ENCODE peak calls at places on chromosomes 7 and 10, in ten cellular contexts. F is lower leg skin, D is A549, M is stomach, O is H54, P is adrenal gland, J is endothelial cell of umbilical vein, S is spleen, T is IMR-90, Q is suprapubic skin. U is an unnamed sample.

GRCh38 chr10:85532821-85533220 is 833.8 kb downstream of the GRID1 start:
- DNase-seq in F (no peak), D (no peak), M (no peak), O (no peak), P (no peak), J (no peak), S (no peak), T (no peak), Q (no peak), U (no peak)

GRCh38 chr10:28054211-28054888 is 55.5 kb upstream of the ODAD2 start:
- DNase-seq in F (no peak), D (no peak), M (no peak), O (peak), P (no peak), J (peak), S (no peak), T (peak), Q (no peak), U (no peak)

GRCh38 chr7:91054374-91054773 is 209.9 kb upstream of the FZD1 start:
- DNase-seq in F (no peak), D (no peak), M (no peak), O (no peak), P (no peak), J (no peak), S (no peak), T (peak), Q (no peak), U (no peak)

GRCh38 chr7:111266613-111267012 is 175.7 kb downstream of the LRRN3 start:
- DNase-seq in F (no peak), D (peak), M (no peak), O (no peak), P (no peak), J (no peak), S (no peak), T (peak), Q (no peak), U (no peak)

GRCh38 chr10:69802424-69803161 is 887 bp downstream of the COL13A1 start:
- DNase-seq in F (no peak), D (peak), M (no peak), O (no peak), P (no peak), J (peak), S (peak), T (peak), Q (no peak), U (no peak)

GRCh38 chr10:110901954-110902819 is 16.8 kb downstream of the BBIP1 start:
- DNase-seq in F (peak), D (peak), M (no peak), O (no peak), P (no peak), J (no peak), S (no peak), T (peak), Q (no peak), U (no peak)

GRCh38 chr7:20164420-20165145 is 52.6 kb downstream of the MACC1 start:
- DNase-seq in F (no peak), D (no peak), M (no peak), O (no peak), P (no peak), J (no peak), S (no peak), T (no peak), Q (no peak), U (no peak)

GRCh38 chr7:97126483-97127171 is 9.1 kb downstream of the SDHAF3 start:
- DNase-seq in F (no peak), D (no peak), M (no peak), O (no peak), P (no peak), J (no peak), S (no peak), T (peak), Q (no peak), U (no peak)

GRCh38 chr7:14837216-14837615 is 65.3 kb downstream of the DGKB start:
- DNase-seq in F (no peak), D (no peak), M (no peak), O (no peak), P (no peak), J (no peak), S (no peak), T (no peak), Q (no peak), U (no peak)

GRCh38 chr10:114561008-114561523 is 97.0 kb downstream of the ABLIM1 start:
- DNase-seq in F (no peak), D (no peak), M (no peak), O (no peak), P (no peak), J (no peak), S (no peak), T (no peak), Q (no peak), U (no peak)

GRCh38 chr7:33043875-33044718 is 18.5 kb downstream of the NT5C3A start:
- DNase-seq in F (no peak), D (peak), M (no peak), O (no peak), P (no peak), J (no peak), S (no peak), T (no peak), Q (no peak), U (no peak)

GRCh38 chr7:98120559-98120958 is 13.9 kb downstream of the LMTK2 start:
- DNase-seq in F (no peak), D (no peak), M (no peak), O (no peak), P (no peak), J (no peak), S (no peak), T (no peak), Q (no peak), U (no peak)

GRCh38 chr7:43112941-43113621 is 634 bp downstream of the HECW1 start:
- DNase-seq in F (no peak), D (peak), M (no peak), O (no peak), P (peak), J (peak), S (no peak), T (peak), Q (no peak), U (no peak)

GRCh38 chr10:47374611-47375536 is 9.2 kb downstream of the ZNF488 start:
- DNase-seq in F (peak), D (no peak), M (peak), O (no peak), P (no peak), J (no peak), S (peak), T (peak), Q (peak), U (no peak)

GRCh38 chr10:113071446-113071845 is 121.4 kb downstream of the TCF7L2 start:
- DNase-seq in F (no peak), D (no peak), M (peak), O (peak), P (peak), J (peak), S (no peak), T (peak), Q (peak), U (peak)

GRCh38 chr10:14382022-14382421 is 51.3 kb upstream of the FRMD4A start:
- DNase-seq in F (no peak), D (no peak), M (no peak), O (no peak), P (no peak), J (peak), S (no peak), T (peak), Q (no peak), U (no peak)

GRCh38 chr10:110791541-110792073 is 80.1 kb upstream of the PDCD4 start:
- DNase-seq in F (no peak), D (no peak), M (no peak), O (no peak), P (no peak), J (no peak), S (no peak), T (no peak), Q (no peak), U (no peak)

GRCh38 chr7:36535866-36536664 is 146.4 kb downstream of the ANLN start:
- DNase-seq in F (no peak), D (no peak), M (no peak), O (peak), P (no peak), J (no peak), S (no peak), T (no peak), Q (no peak), U (no peak)

GRCh38 chr7:34758111-34758601 is 100.1 kb downstream of the NPSR1 start:
- DNase-seq in F (no peak), D (no peak), M (no peak), O (no peak), P (no peak), J (no peak), S (no peak), T (no peak), Q (no peak), U (no peak)
- TF ChIP-seq POLR2A in F (no peak), D (no peak), M (no peak), O (no peak), P (no peak), J (no peak), S (no peak), T (no peak), Q (no peak), U (no peak)

GRCh38 chr7:124328774-124329173 is 295.9 kb upstream of the TMEM229A start:
- DNase-seq in F (no peak), D (no peak), M (no peak), O (no peak), P (no peak), J (no peak), S (no peak), T (no peak), Q (no peak), U (no peak)

DNA sequence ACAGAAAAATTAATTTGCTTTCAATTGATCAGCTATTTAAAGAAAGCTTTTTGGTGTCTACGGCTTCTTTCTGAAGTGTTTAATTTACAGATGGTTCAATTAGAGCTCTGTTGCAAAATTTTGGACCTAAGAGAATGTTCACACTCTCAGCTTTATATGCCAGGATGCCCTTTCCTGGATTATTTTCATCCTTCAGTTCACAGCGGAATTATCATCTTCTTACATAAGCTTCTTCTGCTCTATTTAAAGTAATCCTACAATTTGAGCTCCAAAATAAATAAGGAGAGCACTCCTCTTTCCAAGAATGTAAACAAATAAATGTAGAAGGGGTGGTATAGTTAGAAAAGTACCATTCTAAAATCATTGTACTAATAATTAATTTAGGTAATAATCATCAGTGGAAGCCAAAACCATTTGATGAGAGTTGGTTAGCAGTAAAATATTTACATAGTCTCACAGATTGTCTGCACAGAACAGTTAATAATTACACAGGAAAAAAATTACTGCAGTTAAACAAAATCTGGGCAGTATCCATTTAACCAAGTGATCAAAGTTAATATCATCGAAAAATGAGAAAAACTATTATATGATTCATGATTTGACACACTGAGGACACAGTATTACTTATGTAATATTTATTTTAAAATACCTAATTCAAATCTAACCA is 298.0 kb upstream of the TMEM229A start:
- DNase-seq in F (no peak), D (no peak), M (no peak), O (no peak), P (no peak), J (no peak), S (no peak), T (no peak), Q (no peak), U (no peak)
- TF ChIP-seq POLR2A in F (no peak), D (no peak), M (no peak), O (no peak), P (no peak), J (no peak), S (no peak), T (no peak), Q (no peak), U (no peak)

GRCh38 chr10:124092270-124093075 is 925 bp downstream of the CHST15 start:
- DNase-seq in F (no peak), D (peak), M (peak), O (peak), P (peak), J (peak), S (peak), T (no peak), Q (no peak), U (peak)
- TF ChIP-seq POLR2A in F (no peak), D (no peak), M (no peak), O (no peak), P (no peak), J (no peak), S (no peak), T (no peak), Q (no peak), U (no peak)

GRCh38 chr10:62778125-62778524 is 26.4 kb upstream of the ADO start:
- DNase-seq in F (no peak), D (no peak), M (no peak), O (no peak), P (no peak), J (no peak), S (no peak), T (no peak), Q (no peak), U (no peak)

GRCh38 chr10:62766383-62766782 is 38.1 kb upstream of the ADO start:
- DNase-seq in F (no peak), D (no peak), M (no peak), O (no peak), P (no peak), J (no peak), S (no peak), T (no peak), Q (no peak), U (no peak)

GRCh38 chr10:62769574-62770242 is 34.8 kb upstream of the ADO start:
- DNase-seq in F (no peak), D (peak), M (no peak), O (no peak), P (no peak), J (no peak), S (no peak), T (peak), Q (no peak), U (no peak)

GRCh38 chr10:62772186-62772950 is 32.2 kb upstream of the ADO start:
- DNase-seq in F (no peak), D (no peak), M (no peak), O (no peak), P (no peak), J (no peak), S (no peak), T (peak), Q (no peak), U (no peak)
- TF ChIP-seq POLR2A in F (no peak), D (no peak), M (no peak), O (no peak), P (no peak), J (no peak), S (no peak), T (no peak), Q (no peak), U (no peak)

GRCh38 chr7:55046582-55047347 is 27.9 kb downstream of the EGFR start:
- DNase-seq in F (no peak), D (no peak), M (no peak), O (no peak), P (no peak), J (no peak), S (no peak), T (no peak), Q (no peak), U (no peak)
- TF ChIP-seq POLR2A in F (no peak), D (no peak), M (no peak), O (no peak), P (no peak), J (no peak), S (no peak), T (no peak), Q (no peak), U (no peak)

GRCh38 chr10:102436312-102436711 is 3.9 kb upstream of the CUEDC2 start:
- DNase-seq in F (no peak), D (no peak), M (no peak), O (no peak), P (no peak), J (no peak), S (no peak), T (no peak), Q (no peak), U (peak)

GRCh38 chr10:102437515-102437914 is 5.1 kb upstream of the CUEDC2 start:
- DNase-seq in F (no peak), D (no peak), M (no peak), O (no peak), P (no peak), J (no peak), S (no peak), T (no peak), Q (no peak), U (no peak)

GRCh38 chr10:102435098-102435497 is 2.7 kb upstream of the CUEDC2 start:
- DNase-seq in F (no peak), D (no peak), M (no peak), O (no peak), P (no peak), J (no peak), S (no peak), T (no peak), Q (no peak), U (no peak)

GRCh38 chr10:102434251-102434913 is 2.0 kb upstream of the CUEDC2 start:
- DNase-seq in F (no peak), D (no peak), M (no peak), O (no peak), P (no peak), J (no peak), S (no peak), T (peak), Q (no peak), U (no peak)

DNA sequence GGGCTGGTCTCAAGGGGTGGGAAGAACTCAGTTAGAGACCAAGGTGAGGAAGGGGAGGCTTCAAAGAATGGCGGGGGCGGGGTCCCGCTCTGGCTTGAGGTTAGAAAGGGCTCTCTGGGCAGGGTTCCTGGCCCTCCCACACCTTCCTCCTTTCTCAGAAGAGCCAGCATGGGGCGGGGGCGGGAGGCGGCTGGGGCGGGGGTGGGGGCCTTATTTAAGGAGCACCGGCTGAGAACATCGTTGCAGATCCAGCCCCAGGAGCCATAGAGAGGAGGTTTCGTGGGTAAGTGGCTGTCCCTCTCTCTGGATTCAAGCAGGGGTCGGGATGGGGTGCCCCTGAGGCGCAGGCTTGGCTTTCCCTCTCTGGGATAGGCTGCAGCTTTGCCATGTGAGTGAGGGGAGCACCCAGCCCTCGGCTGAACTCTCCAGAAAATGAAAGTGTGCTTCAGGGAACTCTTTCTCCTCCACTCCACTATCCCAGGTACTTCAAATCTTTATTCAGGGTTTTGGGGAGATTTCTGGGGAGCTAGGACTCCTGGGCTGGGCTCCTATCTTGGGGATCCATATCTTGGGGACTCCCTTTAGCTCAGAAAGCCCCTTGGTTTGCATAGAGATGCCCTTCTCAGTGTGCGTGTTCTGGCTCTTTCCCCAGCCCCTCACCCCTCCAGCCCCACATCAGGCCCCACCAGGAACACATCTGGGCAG is 3.3 kb upstream of the CUEDC2 start:
- DNase-seq in F (no peak), D (no peak), M (no peak), O (no peak), P (no peak), J (no peak), S (no peak), T (no peak), Q (no peak), U (peak)
- TF ChIP-seq POLR2A in F (no peak), D (no peak), M (no peak), O (no peak), P (no peak), J (no peak), S (no peak), T (no peak), Q (no peak), U (no peak)

DNA sequence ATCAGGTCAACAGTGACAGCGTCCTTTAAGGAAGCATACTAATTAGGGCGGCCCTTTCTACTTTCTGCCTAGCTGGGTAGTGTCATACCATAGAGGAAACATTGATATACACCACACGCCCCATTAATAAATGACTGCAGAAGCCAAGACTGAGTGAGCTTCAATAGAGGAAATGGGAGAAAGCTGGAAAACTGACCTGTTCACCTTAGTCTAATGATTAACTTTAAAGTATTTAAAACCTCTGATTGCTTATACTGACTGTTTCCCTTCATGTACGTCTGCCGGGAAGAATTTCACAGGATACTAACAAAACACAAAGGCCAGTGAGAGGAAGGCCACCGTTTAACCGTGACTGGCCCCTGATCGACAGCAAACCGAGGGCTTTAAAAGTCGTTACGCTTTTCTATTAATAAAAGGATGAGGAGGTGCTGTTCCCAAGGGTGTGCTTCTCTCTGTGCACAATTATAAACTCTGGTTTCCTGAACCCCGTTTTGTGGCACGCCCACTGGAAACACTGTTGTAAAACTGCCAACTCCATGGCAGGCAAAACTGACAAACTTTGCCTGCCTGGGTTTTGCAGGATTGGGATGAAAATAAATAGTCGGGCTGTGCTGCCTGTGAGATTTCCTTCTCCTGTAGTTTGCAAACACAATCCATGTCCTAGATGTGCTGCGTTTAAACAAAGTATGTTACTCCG is 137.6 kb downstream of the NRP1 start:
- DNase-seq in F (no peak), D (peak), M (peak), O (no peak), P (no peak), J (peak), S (no peak), T (no peak), Q (no peak), U (peak)
- TF ChIP-seq POLR2A in F (no peak), D (no peak), M (no peak), O (no peak), P (no peak), J (no peak), S (no peak), T (no peak), Q (no peak), U (peak)

GRCh38 chr10:99619090-99619800 is 994 bp downstream of the SLC25A28 start:
- DNase-seq in F (no peak), D (no peak), M (no peak), O (no peak), P (no peak), J (peak), S (no peak), T (peak), Q (no peak), U (no peak)

GRCh38 chr10:99623919-99624318 is 3.7 kb upstream of the SLC25A28 start:
- DNase-seq in F (no peak), D (no peak), M (no peak), O (no peak), P (no peak), J (no peak), S (no peak), T (no peak), Q (no peak), U (no peak)

GRCh38 chr10:99620713-99621453 is 644 bp upstream of the SLC25A28 start:
- DNase-seq in F (peak), D (peak), M (peak), O (peak), P (peak), J (peak), S (peak), T (peak), Q (peak), U (peak)

GRCh38 chr10:99619851-99620712 is at the start of gene SLC25A28:
- DNase-seq in F (peak), D (peak), M (peak), O (peak), P (peak), J (peak), S (peak), T (peak), Q (peak), U (peak)

GRCh38 chr10:99621454-99622246 is 1.4 kb upstream of the SLC25A28 start:
- DNase-seq in F (no peak), D (no peak), M (no peak), O (no peak), P (no peak), J (no peak), S (peak), T (no peak), Q (no peak), U (no peak)
- TF ChIP-seq POLR2A in F (peak), D (peak), M (no peak), O (peak), P (peak), J (peak), S (peak), T (no peak), Q (peak), U (peak)

DNA sequence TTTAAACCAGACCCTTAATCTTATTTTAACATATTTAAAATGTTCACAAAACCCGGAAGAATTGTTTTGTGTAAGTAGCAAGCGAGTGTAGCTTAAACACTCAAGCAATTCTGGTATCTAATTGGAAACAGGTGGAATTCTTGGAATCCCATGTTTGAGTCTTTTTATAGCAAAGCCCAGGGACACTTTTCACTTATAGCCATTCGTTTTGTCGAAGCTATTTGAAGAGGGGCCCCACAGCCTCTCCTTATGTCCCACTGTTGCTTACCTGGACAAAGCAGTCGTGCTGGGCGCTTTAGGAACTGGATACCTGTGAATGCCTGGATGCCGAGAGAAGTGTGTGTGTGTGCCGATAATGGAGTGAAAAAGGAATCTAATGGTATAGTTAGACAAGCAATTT is 3.3 kb downstream of the CUX1 start:
- DNase-seq in F (no peak), D (no peak), M (no peak), O (no peak), P (no peak), J (no peak), S (no peak), T (no peak), Q (no peak), U (peak)
- TF ChIP-seq POLR2A in F (no peak), D (no peak), M (no peak), O (no peak), P (no peak), J (no peak), S (no peak), T (no peak), Q (no peak), U (no peak)

U was measured in right lobe of liver.